ENCODE peak calls at places on chromosomes 3 and 15, in six cellular contexts. C, K, Y, S, L and Z are unnamed samples.

GRCh38 chr15:63833246-63833696 is 477 bp downstream of the HERC1 start:
- DNase-seq in C (peak; percentile 28), K (peak; percentile 34), Y (no peak), S (peak; percentile 33), L (no peak), Z (peak; percentile 69)

GRCh38 chr3:66722675-66723074 is 221.9 kb upstream of the LRIG1 start:
- DNase-seq in C (no peak), K (no peak), Y (peak; percentile 39), S (no peak), L (no peak), Z (peak; percentile 9)

GRCh38 chr3:50583897-50584296 is 14.6 kb downstream of the HEMK1 start:
- DNase-seq in C (no peak), K (no peak), Y (no peak), S (no peak), L (no peak), Z (peak; percentile 78)

GRCh38 chr15:78103406-78104118 is 11.2 kb downstream of the SH2D7 start:
- DNase-seq in C (no peak), K (no peak), Y (no peak), S (no peak), L (no peak), Z (no peak)

GRCh38 chr15:42141795-42142667 is 14.4 kb downstream of the PLA2G4F start:
- DNase-seq in C (no peak), K (no peak), Y (no peak), S (no peak), L (no peak), Z (no peak)

GRCh38 chr3:98855811-98856400 is 45.6 kb downstream of the DCBLD2 start:
- DNase-seq in C (no peak), K (no peak), Y (peak; percentile 79), S (peak; percentile 30), L (no peak), Z (no peak)

GRCh38 chr3:115363071-115363470 is 216.0 kb upstream of the ZBTB20 start:
- DNase-seq in C (no peak), K (no peak), Y (no peak), S (no peak), L (no peak), Z (no peak)

GRCh38 chr3:186322761-186323160 is 39.3 kb downstream of the DGKG start:
- DNase-seq in C (no peak), K (no peak), Y (no peak), S (no peak), L (no peak), Z (no peak)

GRCh38 chr3:194306771-194307640 is 44.1 kb downstream of the CPN2 start:
- DNase-seq in C (no peak), K (peak; percentile 18), Y (no peak), S (no peak), L (no peak), Z (no peak)

GRCh38 chr3:180617049-180617448 is 15.1 kb downstream of the TTC14 start:
- DNase-seq in C (no peak), K (no peak), Y (no peak), S (no peak), L (no peak), Z (no peak)

GRCh38 chr3:988790-989189 is 104.0 kb upstream of the CNTN6 start:
- DNase-seq in C (no peak), K (no peak), Y (no peak), S (no peak), L (no peak), Z (no peak)

GRCh38 chr3:149247929-149248691 is 26.5 kb upstream of the CP start:
- DNase-seq in C (no peak), K (no peak), Y (no peak), S (no peak), L (no peak), Z (no peak)

GRCh38 chr3:167406876-167407492 is 26.9 kb upstream of the ZBBX start:
- DNase-seq in C (peak; percentile 26), K (peak; percentile 56), Y (no peak), S (peak; percentile 12), L (peak; percentile 35), Z (no peak)

GRCh38 chr15:35705030-35705884 is 159.3 kb upstream of the DPH6 start:
- DNase-seq in C (no peak), K (no peak), Y (no peak), S (no peak), L (no peak), Z (no peak)

GRCh38 chr15:63013052-63013808 is 29.3 kb upstream of the TPM1 start:
- DNase-seq in C (no peak), K (no peak), Y (no peak), S (no peak), L (peak; percentile 29), Z (no peak)

GRCh38 chr3:56860351-56860750 is 58.6 kb upstream of the ARHGEF3 start:
- DNase-seq in C (no peak), K (no peak), Y (no peak), S (no peak), L (no peak), Z (no peak)

GRCh38 chr3:195921334-195921771 is 13.0 kb upstream of the TNK2 start:
- DNase-seq in C (no peak), K (no peak), Y (no peak), S (no peak), L (no peak), Z (peak; percentile 56)

GRCh38 chr15:88476635-88477038 is 9.1 kb downstream of the MRPS11 start:
- DNase-seq in C (peak; percentile 18), K (peak; percentile 32), Y (peak; percentile 10), S (peak; percentile 55), L (peak; percentile 40), Z (no peak)

GRCh38 chr3:99410789-99411311 is 227.5 kb upstream of the COL8A1 start:
- DNase-seq in C (no peak), K (no peak), Y (peak; percentile 96), S (no peak), L (no peak), Z (no peak)

GRCh38 chr3:130905551-130905950 is 11.7 kb downstream of the ATP2C1 start:
- DNase-seq in C (no peak), K (no peak), Y (peak; percentile 35), S (no peak), L (no peak), Z (no peak)